ENCODE peak calls at places on chromosome 20, in five cellular contexts. One of them, this sample, is unnamed.

GRCh38 chr20:22949710-22950109 is 85.4 kb upstream of the SSTR4 start:
- DNase-seq in GM12878: no peak
- DNase-seq in K562: no peak
- DNase-seq in SK-N-SH: no peak
- DNase-seq in HCT116: no peak
- DNase-seq in this sample: no peak

GRCh38 chr20:23159256-23159922 is 73.3 kb upstream of the CD93 start:
- DNase-seq in GM12878: no peak
- DNase-seq in K562: peak; percentile 10
- DNase-seq in SK-N-SH: no peak
- DNase-seq in HCT116: no peak
- DNase-seq in this sample: no peak

GRCh38 chr20:25042531-25043498 is 15.1 kb downstream of the ACSS1 start:
- DNase-seq in GM12878: peak; percentile 61
- DNase-seq in K562: no peak
- DNase-seq in SK-N-SH: peak; percentile 43
- DNase-seq in HCT116: no peak
- DNase-seq in this sample: no peak

GRCh38 chr20:59044295-59044694 is 1.7 kb upstream of the PRELID3B start:
- DNase-seq in GM12878: no peak
- DNase-seq in K562: no peak
- DNase-seq in SK-N-SH: no peak
- DNase-seq in HCT116: no peak
- DNase-seq in this sample: no peak

GRCh38 chr20:21395666-21396044 is 1.7 kb downstream of the NKX2-4 start:
- DNase-seq in GM12878: no peak
- DNase-seq in K562: no peak
- DNase-seq in SK-N-SH: no peak
- DNase-seq in HCT116: no peak
- DNase-seq in this sample: no peak

GRCh38 chr20:45445805-45446562 is 23.6 kb upstream of the WFDC2 start:
- DNase-seq in GM12878: no peak
- DNase-seq in K562: peak; percentile 74
- DNase-seq in SK-N-SH: peak; percentile 53
- DNase-seq in HCT116: peak; percentile 45
- DNase-seq in this sample: peak; percentile 42

GRCh38 chr20:17614812-17615644 is 45.2 kb downstream of the DSTN start:
- DNase-seq in GM12878: no peak
- DNase-seq in K562: no peak
- DNase-seq in SK-N-SH: peak; percentile 13
- DNase-seq in HCT116: no peak
- DNase-seq in this sample: no peak

GRCh38 chr20:58523072-58523681 is 8.0 kb upstream of the APCDD1L start:
- DNase-seq in GM12878: no peak
- DNase-seq in K562: no peak
- DNase-seq in SK-N-SH: peak; percentile 66
- DNase-seq in HCT116: no peak
- DNase-seq in this sample: no peak

GRCh38 chr20:59032713-59033059 is 551 bp upstream of the ATP5F1E start:
- DNase-seq in GM12878: no peak
- DNase-seq in K562: no peak
- DNase-seq in SK-N-SH: peak; percentile 64
- DNase-seq in HCT116: peak; percentile 21
- DNase-seq in this sample: peak; percentile 24

GRCh38 chr20:20744170-20744725 is 31.8 kb upstream of the RALGAPA2 start:
- DNase-seq in GM12878: no peak
- DNase-seq in K562: no peak
- DNase-seq in SK-N-SH: no peak
- DNase-seq in HCT116: no peak
- DNase-seq in this sample: no peak

GRCh38 chr20:1467355-1468116 is 887 bp upstream of the NSFL1C start:
- DNase-seq in GM12878: no peak
- DNase-seq in K562: peak; percentile 88
- DNase-seq in SK-N-SH: peak; percentile 9
- DNase-seq in HCT116: no peak
- DNase-seq in this sample: no peak

GRCh38 chr20:9815662-9816061 is 23.2 kb downstream of the PAK5 start:
- DNase-seq in GM12878: no peak
- DNase-seq in K562: no peak
- DNase-seq in SK-N-SH: no peak
- DNase-seq in HCT116: no peak
- DNase-seq in this sample: no peak

GRCh38 chr20:3749689-3750639 is 17.5 kb downstream of the HSPA12B start:
- DNase-seq in GM12878: no peak
- DNase-seq in K562: peak; percentile 65
- DNase-seq in SK-N-SH: peak; percentile 98
- DNase-seq in HCT116: no peak
- DNase-seq in this sample: no peak

GRCh38 chr20:6731951-6732580 is 35.4 kb upstream of the BMP2 start:
- DNase-seq in GM12878: no peak
- DNase-seq in K562: no peak
- DNase-seq in SK-N-SH: no peak
- DNase-seq in HCT116: no peak
- DNase-seq in this sample: no peak

GRCh38 chr20:3405696-3406358 is 1.6 kb downstream of the DNAAF9 start:
- DNase-seq in GM12878: no peak
- DNase-seq in K562: no peak
- DNase-seq in SK-N-SH: no peak
- DNase-seq in HCT116: no peak
- DNase-seq in this sample: no peak

DNA sequence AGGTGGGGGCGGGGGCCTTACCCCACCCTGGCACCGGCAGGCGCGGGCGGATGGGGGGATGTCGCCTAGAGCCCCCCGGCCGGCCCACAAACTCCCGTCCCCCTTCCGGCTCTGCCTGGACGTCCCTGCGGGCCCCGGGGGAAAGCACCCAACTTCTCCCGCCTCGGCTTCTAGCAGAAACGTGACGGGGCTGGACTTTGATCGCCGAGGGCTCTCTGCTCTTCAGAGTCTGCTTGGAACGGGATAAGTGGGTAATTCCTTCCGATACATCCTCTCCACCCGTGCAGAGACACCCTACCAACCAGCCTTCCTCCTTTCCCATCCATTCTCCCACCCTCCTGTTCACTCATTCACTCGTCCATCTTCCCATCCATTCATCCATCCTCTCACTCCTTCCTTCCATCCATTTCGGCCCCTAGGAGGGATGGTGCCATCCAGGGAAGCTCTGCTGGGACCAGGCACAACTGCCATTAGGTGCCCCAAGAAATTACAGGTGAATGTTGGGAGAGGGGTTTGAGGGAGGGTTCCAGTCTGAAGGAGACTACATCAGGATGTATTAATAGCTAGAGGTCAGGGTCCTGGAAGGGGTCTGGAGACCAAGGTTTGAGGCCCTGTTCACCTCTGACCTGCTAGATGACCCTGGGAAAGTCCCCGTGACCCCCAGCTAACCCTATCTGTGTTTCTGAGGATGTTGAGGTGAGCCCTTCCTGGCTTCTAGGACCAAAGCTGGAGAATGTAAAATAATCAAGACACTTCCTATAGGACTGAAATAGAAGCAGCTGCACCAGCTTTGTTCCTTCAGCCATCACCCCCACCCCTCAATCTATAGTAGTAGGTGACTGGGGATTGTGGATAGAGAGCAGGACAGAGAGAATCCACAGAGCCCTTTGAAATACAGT is 518 bp downstream of the TTLL9 start:
- DNase-seq in GM12878: no peak
- DNase-seq in K562: no peak
- DNase-seq in SK-N-SH: no peak
- DNase-seq in HCT116: no peak
- DNase-seq in this sample: no peak
- H3K4me3 ChIP-seq in GM12878: peak overlapping the region; percentile 41
- H3K4me3 ChIP-seq in K562: no peak overlapping the region
- H3K4me3 ChIP-seq in SK-N-SH: peak overlapping the region; percentile 69
- H3K4me3 ChIP-seq in HCT116: no peak overlapping the region
- H3K4me3 ChIP-seq in this sample: peak overlapping the region; percentile 66

DNA sequence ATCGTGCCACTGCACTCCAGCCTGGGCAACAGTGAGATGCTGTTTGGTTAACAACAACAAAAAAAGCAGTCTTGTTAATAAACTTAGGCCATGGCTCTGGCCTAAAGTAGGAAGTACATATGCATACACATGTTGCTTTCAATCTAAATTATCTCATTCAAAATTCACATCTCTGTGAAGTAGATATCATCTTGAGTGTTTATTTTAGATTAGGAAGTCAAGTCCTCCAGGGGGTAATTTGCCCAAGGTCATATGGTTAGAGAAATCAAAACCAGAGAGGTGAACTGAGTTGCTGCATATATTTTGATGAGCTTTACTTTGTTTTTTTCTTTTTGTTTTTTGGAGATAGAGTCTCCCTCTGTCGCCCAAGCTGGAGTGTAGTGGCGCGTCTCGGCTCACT is 52.8 kb downstream of the B4GALT5 start:
- DNase-seq in GM12878: no peak
- DNase-seq in K562: no peak
- DNase-seq in SK-N-SH: no peak
- DNase-seq in HCT116: no peak
- DNase-seq in this sample: no peak
- H3K4me1 ChIP-seq in GM12878: peaks cover 52% of the 10 kb centered on the region
- H3K4me1 ChIP-seq in K562: peaks cover 4% of the 10 kb centered on the region
- H3K4me1 ChIP-seq in SK-N-SH: peaks cover 8% of the 10 kb centered on the region
- H3K4me1 ChIP-seq in HCT116: peaks cover 8% of the 10 kb centered on the region
- H3K4me1 ChIP-seq in this sample: peaks cover 19% of the 10 kb centered on the region

DNA sequence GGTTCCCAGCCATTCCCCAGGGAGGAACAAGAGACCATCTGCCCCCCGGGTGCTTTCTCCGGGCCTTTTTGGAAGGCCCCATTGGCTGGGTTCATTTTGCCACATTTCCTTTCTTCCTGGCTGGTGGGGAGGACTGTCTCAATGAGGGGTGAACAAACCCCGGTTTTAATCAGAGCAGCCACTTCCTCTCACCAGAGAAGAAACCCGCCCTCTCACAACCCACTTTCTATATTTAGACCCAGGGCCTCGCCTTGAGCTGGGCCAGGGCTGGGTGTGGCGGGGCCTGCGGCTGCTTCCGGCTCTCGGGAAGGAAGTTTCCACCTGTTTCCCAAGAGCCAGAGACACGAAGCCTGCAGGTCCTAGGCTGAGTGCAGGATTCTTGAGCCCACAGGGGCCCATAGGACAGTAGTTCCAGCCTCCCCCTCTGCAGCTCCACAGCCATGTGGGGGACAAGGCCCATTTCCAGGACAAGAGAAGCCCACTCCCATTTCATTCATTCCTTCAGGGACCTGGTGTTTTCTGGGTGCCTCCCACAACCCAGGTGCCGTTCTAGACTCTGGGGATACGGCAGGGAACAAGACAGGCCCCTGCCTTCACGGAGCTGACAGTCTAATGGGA is 41.8 kb downstream of the RBM38 start:
- DNase-seq in GM12878: peak; percentile 76
- DNase-seq in K562: peak; percentile 88
- DNase-seq in SK-N-SH: no peak
- DNase-seq in HCT116: no peak
- DNase-seq in this sample: no peak
- TF ChIP-seq SIN3A in GM12878: no peak
- TF ChIP-seq SIN3A in K562: no peak
- TF ChIP-seq SIN3A in SK-N-SH: no peak
- TF ChIP-seq SIN3A in HCT116: no peak
- TF ChIP-seq SIN3A in this sample: no peak

GRCh38 chr20:51541189-51542032 is 1.1 kb downstream of the NFATC2 start:
- DNase-seq in GM12878: no peak
- DNase-seq in K562: peak; percentile 86
- DNase-seq in SK-N-SH: no peak
- DNase-seq in HCT116: no peak
- DNase-seq in this sample: no peak

GRCh38 chr20:51540585-51540984 is 1.9 kb downstream of the NFATC2 start:
- DNase-seq in GM12878: no peak
- DNase-seq in K562: no peak
- DNase-seq in SK-N-SH: no peak
- DNase-seq in HCT116: no peak
- DNase-seq in this sample: no peak

GRCh38 chr20:51545515-51545914 is 3.0 kb upstream of the NFATC2 start:
- DNase-seq in GM12878: no peak
- DNase-seq in K562: no peak
- DNase-seq in SK-N-SH: no peak
- DNase-seq in HCT116: no peak
- DNase-seq in this sample: no peak

GRCh38 chr20:51542894-51543788 is 622 bp upstream of the NFATC2 start:
- DNase-seq in GM12878: no peak
- DNase-seq in K562: no peak
- DNase-seq in SK-N-SH: no peak
- DNase-seq in HCT116: no peak
- DNase-seq in this sample: no peak

GRCh38 chr20:51542033-51542893 is at the start of gene NFATC2:
- DNase-seq in GM12878: no peak
- DNase-seq in K562: peak; percentile 96
- DNase-seq in SK-N-SH: peak; percentile 90
- DNase-seq in HCT116: no peak
- DNase-seq in this sample: no peak
- H3K4me3 ChIP-seq in GM12878: peak within 1 kb of the TSS; percentile 88
- H3K4me3 ChIP-seq in K562: peak within 1 kb of the TSS; percentile 72
- H3K4me3 ChIP-seq in SK-N-SH: no peak within 1 kb of the TSS
- H3K4me3 ChIP-seq in HCT116: peak within 1 kb of the TSS; percentile 44
- H3K4me3 ChIP-seq in this sample: peak within 1 kb of the TSS; percentile 41

GRCh38 chr20:47573586-47573985 is 71.9 kb downstream of the NCOA3 start:
- DNase-seq in GM12878: no peak
- DNase-seq in K562: no peak
- DNase-seq in SK-N-SH: no peak
- DNase-seq in HCT116: no peak
- DNase-seq in this sample: no peak
- H3K4me1 ChIP-seq in GM12878: peaks cover 36% of the 10 kb centered on the region
- H3K4me1 ChIP-seq in K562: peaks cover 33% of the 10 kb centered on the region
- H3K4me1 ChIP-seq in SK-N-SH: peaks cover 36% of the 10 kb centered on the region
- H3K4me1 ChIP-seq in HCT116: peaks cover 56% of the 10 kb centered on the region
- H3K4me1 ChIP-seq in this sample: peaks cover 48% of the 10 kb centered on the region

GRCh38 chr20:52564594-52564993 is 373.0 kb upstream of the ZFP64 start:
- DNase-seq in GM12878: no peak
- DNase-seq in K562: no peak
- DNase-seq in SK-N-SH: peak; percentile 27
- DNase-seq in HCT116: no peak
- DNase-seq in this sample: no peak
- TF ChIP-seq SIN3A in GM12878: no peak
- TF ChIP-seq SIN3A in K562: no peak
- TF ChIP-seq SIN3A in SK-N-SH: no peak
- TF ChIP-seq SIN3A in HCT116: no peak
- TF ChIP-seq SIN3A in this sample: no peak

GRCh38 chr20:8334641-8335040 is 202.6 kb downstream of the PLCB1 start:
- DNase-seq in GM12878: no peak
- DNase-seq in K562: no peak
- DNase-seq in SK-N-SH: no peak
- DNase-seq in HCT116: no peak
- DNase-seq in this sample: no peak

GRCh38 chr20:8335796-8336195 is 203.7 kb downstream of the PLCB1 start:
- DNase-seq in GM12878: no peak
- DNase-seq in K562: no peak
- DNase-seq in SK-N-SH: no peak
- DNase-seq in HCT116: no peak
- DNase-seq in this sample: no peak

GRCh38 chr20:8331740-8332412 is 199.8 kb downstream of the PLCB1 start:
- DNase-seq in GM12878: no peak
- DNase-seq in K562: no peak
- DNase-seq in SK-N-SH: no peak
- DNase-seq in HCT116: no peak
- DNase-seq in this sample: no peak

GRCh38 chr20:8330785-8331699 is 199.0 kb downstream of the PLCB1 start:
- DNase-seq in GM12878: no peak
- DNase-seq in K562: no peak
- DNase-seq in SK-N-SH: no peak
- DNase-seq in HCT116: no peak
- DNase-seq in this sample: no peak

GRCh38 chr20:8335059-8335458 is 203.0 kb downstream of the PLCB1 start:
- DNase-seq in GM12878: no peak
- DNase-seq in K562: no peak
- DNase-seq in SK-N-SH: no peak
- DNase-seq in HCT116: no peak
- DNase-seq in this sample: no peak
- H3K4me3 ChIP-seq in GM12878: no peak overlapping the region
- H3K4me3 ChIP-seq in K562: no peak overlapping the region
- H3K4me3 ChIP-seq in SK-N-SH: no peak overlapping the region
- H3K4me3 ChIP-seq in HCT116: no peak overlapping the region
- H3K4me3 ChIP-seq in this sample: no peak overlapping the region